ENCODE peak calls at places on chromosomes 5 and 9, in seven cellular contexts. O is A549, G is GM03348, W is SK-N-DZ, Z is EL, Q is heart left ventricle, C is activated T-cell treated with anti-CD3 and anti-CD28 coated beads for 24 hours. H is an unnamed sample.

GRCh38 chr5:124670672-124671592 is 75.5 kb downstream of the ZNF608 start:
- DNase-seq in Q (no peak), W (no peak), G (no peak), C (no peak), Z (no peak), O (no peak), H (no peak)

GRCh38 chr5:9361835-9362234 is 184.0 kb downstream of the SEMA5A start:
- DNase-seq in G (no peak), O (peak; percentile 8), W (peak; percentile 49), Z (peak; percentile 76), C (peak; percentile 9), Q (no peak), H (peak; percentile 96)

GRCh38 chr5:36482812-36483211 is 123.6 kb upstream of the SLC1A3 start:
- DNase-seq in Q (no peak), G (no peak), O (no peak), C (no peak), Z (no peak), W (no peak), H (no peak)

GRCh38 chr9:130535818-130536521 is 43.4 kb upstream of the FUBP3 start:
- DNase-seq in Z (peak; percentile 41), C (no peak), Q (no peak), W (peak; percentile 61), G (peak; percentile 74), O (no peak), H (no peak)

GRCh38 chr9:89891221-89892052 is 286.6 kb downstream of the GADD45G start:
- DNase-seq in C (no peak), W (no peak), G (no peak), O (no peak), Z (no peak), Q (peak; percentile 61), H (no peak)

GRCh38 chr9:18706648-18707047 is 232.7 kb downstream of the ADAMTSL1 start:
- DNase-seq in Q (no peak), Z (no peak), O (no peak), C (no peak), W (no peak), G (no peak), H (no peak)

GRCh38 chr9:18795947-18796705 is 236.9 kb downstream of the SAXO1 start:
- DNase-seq in G (peak; percentile 70), Z (peak; percentile 4), W (no peak), Q (no peak), C (no peak), O (no peak), H (no peak)

GRCh38 chr5:141094481-141095262 is at the start of gene PCDHB2:
- DNase-seq in Z (peak; percentile 51), W (peak; percentile 84), G (peak; percentile 75), O (peak; percentile 35), C (no peak), Q (peak; percentile 71), H (no peak)

GRCh38 chr5:91077623-91078022 is 305.5 kb downstream of the ARRDC3 start:
- DNase-seq in O (no peak), Q (no peak), G (no peak), C (no peak), Z (no peak), W (no peak), H (no peak)

GRCh38 chr9:70563437-70564204 is 149.2 kb upstream of the KLF9 start:
- DNase-seq in C (peak; percentile 28), O (no peak), Q (no peak), W (no peak), Z (peak; percentile 65), G (peak; percentile 40), H (peak; percentile 83)

GRCh38 chr9:137423810-137424291 is 658 bp downstream of the NOXA1 start:
- DNase-seq in Z (peak; percentile 62), W (no peak), O (no peak), G (no peak), Q (peak; percentile 48), C (no peak), H (no peak)

GRCh38 chr5:177095088-177095669 is 8.5 kb downstream of the FGFR4 start:
- DNase-seq in G (no peak), Q (no peak), C (no peak), W (no peak), O (no peak), Z (no peak), H (no peak)

GRCh38 chr5:151589878-151590570 is 1.1 kb downstream of the FAT2 start:
- DNase-seq in G (no peak), Z (peak; percentile 20), C (no peak), Q (no peak), O (no peak), W (no peak), H (no peak)

GRCh38 chr5:151040211-151040747 is 19.9 kb downstream of the GPX3 start:
- DNase-seq in O (peak; percentile 53), C (no peak), W (no peak), Q (no peak), G (no peak), Z (no peak), H (no peak)

H was measured in GM12878.